ENCODE peak calls at places on chromosomes 11 and 22, in seven cellular contexts. F is IMR-90, X is PC-3, G is fibroblast of lung, D is Karpas-422, R is HepG2, T is H9. E is an unnamed sample. For H3K9me3, the result is how much of the 10 kb centered on the place peaks cover.

GRCh38 chr11:121672630-121673487 is 220.1 kb upstream of the SORL1-AS1 start:
- DNase-seq in F (no peak), X (no peak), G (peak), D (no peak), R (no peak), T (no peak), E (no peak)

GRCh38 chr22:50015451-50016307 is 3.1 kb upstream of the IL17REL start:
- DNase-seq in F (no peak), X (no peak), G (no peak), D (no peak), R (no peak), T (peak), E (no peak)

GRCh38 chr11:68872216-68873003 is 30.7 kb upstream of the CPT1A start:
- DNase-seq in F (peak), X (peak), G (peak), D (no peak), R (no peak), T (no peak), E (no peak)

GRCh38 chr11:77278595-77279506 is 22.6 kb downstream of the GDPD4 start:
- DNase-seq in F (peak), X (peak), G (peak), D (no peak), R (no peak), T (no peak), E (peak)

GRCh38 chr11:29527391-29527936 is 489.4 kb downstream of the KCNA4 start:
- DNase-seq in F (peak), X (peak), G (peak), D (peak), R (peak), T (no peak), E (peak)

GRCh38 chr22:44364750-44365118 is 52.0 kb upstream of the SHISAL1 start:
- DNase-seq in F (no peak), X (no peak), G (no peak), D (no peak), R (no peak), T (no peak), E (no peak)

GRCh38 chr11:73976451-73977151 is 6.0 kb downstream of the UCP2 start:
- DNase-seq in F (no peak), X (no peak), G (no peak), D (no peak), R (no peak), T (no peak), E (no peak)

GRCh38 chr22:35530700-35531099 is 9.9 kb upstream of the RASD2 start:
- DNase-seq in F (no peak), X (no peak), G (no peak), D (no peak), R (no peak), T (no peak), E (no peak)

GRCh38 chr11:10492084-10492483 is 37.0 kb downstream of the AMPD3 start:
- DNase-seq in F (no peak), X (no peak), G (no peak), D (no peak), R (no peak), T (no peak), E (no peak)

GRCh38 chr11:76880314-76880713 is 19.6 kb downstream of the ACER3 start:
- DNase-seq in F (no peak), X (no peak), G (no peak), D (no peak), R (no peak), T (no peak), E (no peak)

GRCh38 chr22:36714110-36714509 is 10.6 kb upstream of the CACNG2 start:
- DNase-seq in F (no peak), X (no peak), G (no peak), D (no peak), R (no peak), T (no peak), E (no peak)

GRCh38 chr11:10295056-10295901 is 1.3 kb upstream of the SBF2 start:
- DNase-seq in F (no peak), X (no peak), G (no peak), D (no peak), R (no peak), T (no peak), E (no peak)

GRCh38 chr22:50674127-50674493 is 1.5 kb downstream of the SHANK3 start:
- DNase-seq in F (no peak), X (no peak), G (no peak), D (no peak), R (no peak), T (no peak), E (no peak)

GRCh38 chr11:97290444-97291041 is 900.7 kb downstream of the JRKL start:
- DNase-seq in F (no peak), X (no peak), G (peak), D (no peak), R (no peak), T (no peak), E (no peak)

GRCh38 chr22:38973289-38974169 is 8.6 kb upstream of the APOBEC3B start:
- DNase-seq in F (peak), X (peak), G (peak), D (peak), R (peak), T (peak), E (no peak)

GRCh38 chr11:121591405-121592033 is 138.8 kb upstream of the SORL1-AS1 start:
- DNase-seq in F (peak), X (peak), G (peak), D (peak), R (peak), T (peak), E (peak)

GRCh38 chr11:109123811-109124787 is 297.9 kb upstream of the C11orf87 start:
- DNase-seq in F (peak), X (no peak), G (peak), D (no peak), R (no peak), T (peak), E (no peak)

GRCh38 chr11:11553595-11553994 is 68.2 kb downstream of the GALNT18 start:
- DNase-seq in F (no peak), X (no peak), G (no peak), D (peak), R (no peak), T (no peak), E (no peak)

GRCh38 chr22:43292633-43293025 is 50.5 kb downstream of the SCUBE1 start:
- DNase-seq in F (no peak), X (no peak), G (no peak), D (no peak), R (no peak), T (no peak), E (no peak)

GRCh38 chr22:28442951-28443876 is 236.4 kb downstream of the TTC28 start:
- DNase-seq in F (peak), X (no peak), G (peak), D (no peak), R (peak), T (peak), E (peak)

GRCh38 chr22:29302681-29303465 is 3.6 kb upstream of the GAS2L1 start:
- DNase-seq in F (no peak), X (no peak), G (no peak), D (no peak), R (no peak), T (peak), E (no peak)

GRCh38 chr22:25076281-25076680 is 123.4 kb upstream of the CRYBB3 start:
- DNase-seq in F (no peak), X (no peak), G (no peak), D (no peak), R (no peak), T (no peak), E (no peak)

GRCh38 chr11:17275376-17276235 is 933 bp upstream of the NUCB2 start:
- DNase-seq in F (no peak), X (peak), G (no peak), D (no peak), R (peak), T (no peak), E (peak)

GRCh38 chr22:44526431-44527115 is 28.5 kb upstream of the RTL6 start:
- DNase-seq in F (no peak), X (no peak), G (no peak), D (no peak), R (no peak), T (no peak), E (no peak)

GRCh38 chr22:39230261-39231196 is 14.3 kb downstream of the PDGFB start:
- DNase-seq in F (no peak), X (no peak), G (no peak), D (no peak), R (peak), T (peak), E (no peak)

GRCh38 chr11:10898003-10898762 is 40.3 kb upstream of the ZBED5 start:
- DNase-seq in F (no peak), X (no peak), G (no peak), D (no peak), R (no peak), T (no peak), E (no peak)

GRCh38 chr22:44883011-44883421 is 126.8 kb downstream of the PHF21B start:
- DNase-seq in F (no peak), X (no peak), G (no peak), D (no peak), R (no peak), T (peak), E (no peak)

GRCh38 chr22:40410731-40411505 is 40.5 kb downstream of the SGSM3 start:
- DNase-seq in F (no peak), X (no peak), G (no peak), D (no peak), R (no peak), T (no peak), E (no peak)

GRCh38 chr11:506238-506949 is 648 bp downstream of the RNH1 start:
- DNase-seq in F (peak), X (peak), G (peak), D (peak), R (peak), T (peak), E (peak)

GRCh38 chr11:12017865-12018453 is 9.5 kb upstream of the DKK3 start:
- DNase-seq in F (peak), X (no peak), G (peak), D (no peak), R (no peak), T (no peak), E (no peak)

DNA sequence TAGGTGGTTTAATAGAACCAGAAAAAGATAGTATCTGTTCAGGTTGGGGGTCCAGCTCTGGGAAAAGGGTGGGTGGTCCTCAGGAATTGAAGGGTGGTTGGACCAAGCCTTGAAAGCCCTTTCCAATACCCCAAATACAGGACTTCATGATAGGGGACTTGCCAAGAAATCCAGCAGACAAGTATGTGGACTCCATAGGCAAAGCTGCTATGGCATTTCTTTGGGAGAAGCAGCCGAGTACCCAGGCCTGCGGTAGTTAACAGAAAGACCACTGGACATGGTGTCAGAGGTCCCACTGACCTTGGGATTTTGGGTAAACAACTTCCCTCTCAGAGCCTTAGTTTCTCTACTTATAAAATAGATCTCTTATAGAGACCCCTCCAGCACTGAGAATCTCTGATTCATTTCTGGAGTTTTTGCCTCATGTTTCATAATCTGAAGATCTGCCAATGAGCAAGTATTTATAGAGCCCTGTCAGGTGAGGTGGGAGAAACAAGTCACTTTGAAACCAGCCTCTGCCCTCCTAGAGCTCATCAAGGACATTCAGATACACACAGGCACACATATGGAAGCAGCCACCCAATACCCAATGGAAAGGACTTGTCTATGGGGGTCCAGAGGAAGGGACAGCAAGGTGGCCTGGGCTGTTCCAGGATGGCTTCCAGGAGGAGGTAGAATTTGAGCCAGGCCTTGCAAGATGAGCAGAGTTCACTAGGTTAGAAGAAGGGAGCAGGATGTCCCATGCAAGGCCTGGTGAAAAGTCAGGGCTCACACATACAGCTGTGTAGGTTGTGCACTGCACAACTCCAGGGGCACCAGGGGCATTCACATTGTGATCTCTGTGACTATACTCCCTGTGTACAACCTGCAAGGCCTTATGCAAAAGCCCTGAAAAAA is 31.0 kb upstream of the ACCSL start:
- DNase-seq in F (peak), X (no peak), G (no peak), D (no peak), R (no peak), T (peak), E (no peak)
- H3K4me2 ChIP-seq in F (peak), X (no peak), G (peak), D (no peak), R (no peak), T (no peak), E (no peak)

GRCh38 chr11:1906623-1907423 is 12.7 kb upstream of the TNNT3 start:
- DNase-seq in F (no peak), X (no peak), G (no peak), D (no peak), R (no peak), T (no peak), E (no peak)
- H2AFZ ChIP-seq in F (no peak), X (no peak), G (no peak), D (no peak), R (no peak), T (peak), E (no peak)

GRCh38 chr11:66219846-66220565 is 48.4 kb upstream of the RAB1B start:
- DNase-seq in F (no peak), X (no peak), G (no peak), D (no peak), R (no peak), T (peak), E (no peak)
- H3K9me3 ChIP-seq in F (under half), X (under half), G (under half), D (under half), R (under half), T (under half), E (under half)

DNA sequence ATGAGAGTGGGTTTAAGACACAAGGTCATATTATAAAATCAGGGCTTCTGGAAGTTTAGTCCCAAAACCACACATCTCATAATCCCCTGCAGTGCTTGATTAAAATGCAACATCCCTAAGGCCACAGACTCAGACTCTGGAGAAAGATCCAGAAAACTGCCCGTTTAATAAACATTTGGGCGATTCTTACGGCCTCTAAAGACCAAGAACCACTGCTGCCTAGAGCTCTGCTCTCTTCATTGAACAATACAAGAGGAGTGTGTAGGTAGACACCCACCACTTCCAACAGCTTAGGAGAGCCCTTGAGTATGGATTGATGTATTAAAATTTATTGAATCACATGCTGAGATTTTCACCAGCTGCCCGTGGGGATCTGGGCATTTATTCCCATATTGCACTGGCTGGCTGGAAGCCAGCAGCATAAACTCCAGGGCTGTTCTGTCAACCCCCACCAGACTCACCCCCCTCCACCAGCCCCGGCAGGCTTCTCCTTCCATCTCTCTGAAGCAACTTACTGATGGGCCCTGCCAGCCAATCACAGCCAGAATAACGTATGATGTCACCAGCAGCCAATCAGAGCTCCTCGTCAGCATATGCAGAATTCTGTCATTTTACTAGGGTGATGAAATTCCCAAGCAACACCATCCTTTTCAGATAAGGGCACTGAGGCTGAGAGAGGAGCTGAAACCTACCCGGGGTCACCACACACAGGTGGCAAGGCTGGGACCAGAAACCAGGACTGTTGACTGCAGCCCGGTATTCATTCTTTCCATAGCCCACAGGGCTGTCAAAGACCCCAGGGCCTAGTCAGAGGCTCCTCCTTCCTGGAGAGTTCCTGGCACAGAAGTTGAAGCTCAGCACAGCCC is 749 bp upstream of the BEST1 start:
- DNase-seq in F (peak), X (no peak), G (peak), D (peak), R (peak), T (peak), E (no peak)
- H3K4me2 ChIP-seq in F (peak), X (no peak), G (no peak), D (no peak), R (peak), T (no peak), E (no peak)

E was measured in mammary epithelial cell.